ENCODE peak calls at places on chromosomes 11 and 22, in nine cellular contexts. E is iris pigment epithelial cell; O is activated naive CD4-positive, alpha-beta T cell; A is NCI-H1105 treated with DMSO at 0.1 percent for 48 hours; P is globus pallidus; L is Ammon's horn; Q is RWPE1; R is cardiac muscle cell; B is T-cell. J is an unnamed sample.

GRCh38 chr22:50314455-50315288 is 7.2 kb upstream of the PLXNB2 start:
- DNase-seq in E (no peak), O (peak), A (no peak), P (no peak), L (peak), Q (no peak), R (no peak), B (peak), J (no peak)

GRCh38 chr11:120104041-120104440 is 33.9 kb downstream of the TRIM29 start:
- DNase-seq in E (no peak), O (no peak), A (no peak), P (no peak), L (no peak), Q (no peak), R (no peak), B (no peak), J (no peak)

GRCh38 chr11:58222730-58223129 is 6.0 kb downstream of the OR10Q1 start:
- DNase-seq in E (peak), O (no peak), A (no peak), P (no peak), L (no peak), Q (peak), R (no peak), B (no peak), J (no peak)

GRCh38 chr11:128553662-128554392 is 33.5 kb downstream of the ETS1 start:
- DNase-seq in E (peak), O (no peak), A (no peak), P (peak), L (peak), Q (no peak), R (peak), B (no peak), J (peak)

GRCh38 chr11:105071060-105071732 is 26.1 kb upstream of the CARD16 start:
- DNase-seq in E (no peak), O (no peak), A (no peak), P (no peak), L (no peak), Q (no peak), R (no peak), B (no peak), J (no peak)

GRCh38 chr11:61293869-61294716 is 1.0 kb downstream of the VWCE start:
- DNase-seq in E (peak), O (peak), A (peak), P (no peak), L (no peak), Q (peak), R (peak), B (no peak), J (no peak)

GRCh38 chr11:119525180-119525854 is 102.3 kb upstream of the THY1 start:
- DNase-seq in E (no peak), O (no peak), A (no peak), P (no peak), L (no peak), Q (no peak), R (no peak), B (no peak), J (peak)

GRCh38 chr11:112810951-112811350 is 150.3 kb upstream of the NCAM1 start:
- DNase-seq in E (peak), O (no peak), A (no peak), P (no peak), L (no peak), Q (no peak), R (no peak), B (no peak), J (no peak)

GRCh38 chr11:36056160-36056751 is 112.4 kb downstream of the LDLRAD3 start:
- DNase-seq in E (peak), O (no peak), A (no peak), P (no peak), L (no peak), Q (no peak), R (peak), B (no peak), J (no peak)